ENCODE peak calls at places on chromosome 14, in five cellular contexts. W is GM20000; P is NCI-H82; R is effector memory CD8-positive, alpha-beta T cell; S is activated naive CD8-positive, alpha-beta T cell treated with anti-CD3 and anti-CD28 coated beads, Interleukin-2, amount 50 U/mL, for 24 hours. M is an unnamed sample.

GRCh38 chr14:100802766-100803693 is 22.9 kb upstream of the MEG3 start:
- DNase-seq in S (no peak), R (no peak), W (no peak), P (no peak), M (no peak)

GRCh38 chr14:69069020-69069421 is 83.9 kb downstream of the DCAF5 start:
- DNase-seq in W (no peak), P (no peak), S (no peak), R (no peak), M (no peak)

GRCh38 chr14:22387776-22388241 is 201.2 kb downstream of the DAD1 start:
- DNase-seq in W (no peak), P (no peak), R (no peak), S (no peak), M (no peak)

GRCh38 chr14:81198651-81199050 is 22.1 kb downstream of the GTF2A1 start:
- DNase-seq in P (no peak), S (no peak), R (no peak), W (no peak), M (no peak)

GRCh38 chr14:56860441-56860840 is 50.2 kb upstream of the OTX2 start:
- DNase-seq in R (no peak), P (peak; percentile 85), S (no peak), W (no peak), M (no peak)

GRCh38 chr14:64715146-64715627 is 11.0 kb downstream of the PLEKHG3 start:
- DNase-seq in S (no peak), P (no peak), R (no peak), W (no peak), M (no peak)

GRCh38 chr14:73775339-73776193 is 61.4 kb upstream of the PNMA1 start:
- DNase-seq in P (no peak), S (no peak), W (no peak), R (no peak), M (no peak)

GRCh38 chr14:101812071-101812470 is 50.6 kb downstream of the PPP2R5C start:
- DNase-seq in W (no peak), S (no peak), R (no peak), P (no peak), M (no peak)

GRCh38 chr14:62187265-62187664 is 425.0 kb downstream of the SNAPC1 start:
- DNase-seq in R (no peak), W (no peak), S (no peak), P (no peak), M (no peak)

GRCh38 chr14:66507181-66507721 is 696 bp upstream of the GPHN start:
- DNase-seq in W (no peak), P (peak; percentile 84), R (no peak), S (no peak), M (no peak)

M was measured in immature natural killer cell.